ENCODE peak calls at places on chromosomes 3 and 15, in four cellular contexts. One of them, this sample, is unnamed.

GRCh38 chr3:9201278-9201677 is 48.2 kb downstream of the SRGAP3 start:
- DNase-seq in AG04449: no peak
- DNase-seq in AG10803: peak
- DNase-seq in DND-41: no peak
- DNase-seq in this sample: no peak

GRCh38 chr3:172848910-172849309 is 98.4 kb downstream of the ECT2 start:
- DNase-seq in DND-41: no peak
- DNase-seq in AG10803: peak
- DNase-seq in AG04449: peak
- DNase-seq in this sample: peak

GRCh38 chr15:68370768-68371151 is 61.2 kb downstream of the ITGA11 start:
- DNase-seq in AG10803: no peak
- DNase-seq in AG04449: no peak
- DNase-seq in DND-41: no peak
- DNase-seq in this sample: no peak

GRCh38 chr3:149019581-149019980 is 28.2 kb downstream of the GYG1 start:
- DNase-seq in DND-41: no peak
- DNase-seq in AG04449: no peak
- DNase-seq in AG10803: no peak
- DNase-seq in this sample: peak

GRCh38 chr15:48644827-48645557 is 517 bp downstream of the FBN1 start:
- DNase-seq in DND-41: peak
- DNase-seq in AG10803: no peak
- DNase-seq in AG04449: no peak
- DNase-seq in this sample: peak

GRCh38 chr15:86650084-86650483 is 570.4 kb downstream of the AGBL1 start:
- DNase-seq in AG04449: no peak
- DNase-seq in AG10803: no peak
- DNase-seq in DND-41: no peak
- DNase-seq in this sample: peak

GRCh38 chr15:64038878-64039277 is 7.4 kb downstream of the DAPK2 start:
- DNase-seq in AG04449: no peak
- DNase-seq in DND-41: no peak
- DNase-seq in AG10803: no peak
- DNase-seq in this sample: no peak

GRCh38 chr3:136078421-136079364 is 113.2 kb downstream of the PPP2R3A start:
- DNase-seq in AG04449: no peak
- DNase-seq in AG10803: peak
- DNase-seq in DND-41: no peak
- DNase-seq in this sample: peak

GRCh38 chr3:167406876-167407492 is 26.9 kb upstream of the ZBBX start:
- DNase-seq in AG10803: peak
- DNase-seq in DND-41: no peak
- DNase-seq in AG04449: no peak
- DNase-seq in this sample: peak

DNA sequence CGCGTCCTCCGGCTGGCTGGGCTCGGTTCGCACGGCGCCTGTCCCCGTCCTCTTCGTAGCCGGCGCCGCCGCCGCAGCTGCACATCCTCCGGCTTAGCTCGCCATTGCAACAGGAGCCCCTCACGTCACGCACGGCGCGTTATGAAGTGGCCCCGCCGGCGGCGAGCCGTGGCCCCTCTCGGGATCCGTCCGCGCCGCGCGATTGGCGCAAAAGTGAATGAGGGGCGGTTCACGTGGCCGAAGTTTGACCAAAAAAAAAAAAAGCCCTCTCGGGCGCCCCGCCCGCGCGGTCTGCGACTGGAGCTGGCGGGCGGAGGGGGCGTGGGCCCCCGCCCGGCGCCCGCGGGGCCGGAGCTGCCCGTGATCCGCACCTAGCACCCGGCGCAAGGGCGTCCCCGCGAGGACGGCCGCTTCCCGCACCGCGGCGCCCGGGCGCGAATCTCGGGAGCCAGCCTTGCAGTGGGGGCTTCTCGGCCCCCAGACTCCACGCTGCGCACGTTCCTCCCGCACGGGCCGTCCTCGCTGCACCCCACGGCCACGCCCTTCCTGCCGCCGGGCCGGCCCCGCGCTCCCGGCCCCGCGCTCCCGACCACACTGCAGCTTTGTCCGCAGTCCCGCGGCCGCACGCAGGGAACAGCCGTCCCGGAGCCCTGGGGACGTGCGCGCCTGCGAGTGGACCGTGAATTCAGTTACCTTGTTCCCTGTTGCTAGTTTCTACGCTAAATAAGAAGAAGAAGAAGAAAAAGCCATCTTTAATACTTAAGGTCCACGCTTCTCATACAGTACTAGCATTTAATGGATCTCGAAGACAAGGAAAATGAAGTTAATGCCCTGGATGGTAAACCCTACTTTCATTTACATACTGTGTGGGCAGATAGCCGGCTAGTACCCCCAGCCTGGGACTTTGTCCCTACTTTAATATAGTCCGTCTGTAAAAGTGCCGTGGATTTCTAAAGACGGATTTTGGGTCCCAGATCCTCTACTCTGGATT is at the start of gene CHSY1:
- DNase-seq in DND-41: peak
- DNase-seq in AG10803: peak
- DNase-seq in AG04449: peak
- DNase-seq in this sample: peak
- TF ChIP-seq CTCF in DND-41: peak
- TF ChIP-seq CTCF in AG10803: no peak
- TF ChIP-seq CTCF in AG04449: peak
- TF ChIP-seq CTCF in this sample: no peak

GRCh38 chr3:112550859-112551258 is 10.9 kb downstream of the ATG3 start:
- DNase-seq in AG10803: peak
- DNase-seq in AG04449: no peak
- DNase-seq in DND-41: no peak
- DNase-seq in this sample: no peak

GRCh38 chr3:112561085-112561692 is 573 bp downstream of the ATG3 start:
- DNase-seq in AG04449: peak
- DNase-seq in DND-41: peak
- DNase-seq in AG10803: peak
- DNase-seq in this sample: peak

GRCh38 chr3:112557980-112558379 is 3.8 kb downstream of the ATG3 start:
- DNase-seq in AG10803: no peak
- DNase-seq in DND-41: no peak
- DNase-seq in AG04449: no peak
- DNase-seq in this sample: no peak

GRCh38 chr3:112560330-112560729 is 1.4 kb downstream of the ATG3 start:
- DNase-seq in DND-41: no peak
- DNase-seq in AG10803: no peak
- DNase-seq in AG04449: no peak
- DNase-seq in this sample: no peak

GRCh38 chr3:112555535-112556170 is 6.1 kb downstream of the ATG3 start:
- DNase-seq in DND-41: no peak
- DNase-seq in AG10803: peak
- DNase-seq in AG04449: no peak
- DNase-seq in this sample: no peak
- H3K4me3 ChIP-seq in DND-41: no peak
- H3K4me3 ChIP-seq in AG10803: no peak
- H3K4me3 ChIP-seq in AG04449: no peak
- H3K4me3 ChIP-seq in this sample: no peak

GRCh38 chr3:80643421-80643820 is 875.6 kb upstream of the ROBO1 start:
- DNase-seq in AG04449: no peak
- DNase-seq in DND-41: no peak
- DNase-seq in AG10803: no peak
- DNase-seq in this sample: no peak
- TF ChIP-seq CTCF in AG04449: no peak
- TF ChIP-seq CTCF in DND-41: no peak
- TF ChIP-seq CTCF in AG10803: no peak
- TF ChIP-seq CTCF in this sample: no peak

GRCh38 chr3:193559100-193559499 is 4.4 kb upstream of the ATP13A4 start:
- DNase-seq in DND-41: no peak
- DNase-seq in AG10803: no peak
- DNase-seq in AG04449: no peak
- DNase-seq in this sample: peak

GRCh38 chr3:193554790-193555189 is at the start of gene ATP13A4:
- DNase-seq in DND-41: no peak
- DNase-seq in AG04449: no peak
- DNase-seq in AG10803: no peak
- DNase-seq in this sample: peak

GRCh38 chr3:193553606-193554005 is 1.1 kb downstream of the ATP13A4 start:
- DNase-seq in AG10803: no peak
- DNase-seq in DND-41: no peak
- DNase-seq in AG04449: no peak
- DNase-seq in this sample: no peak

GRCh38 chr3:193560091-193560490 is 5.4 kb upstream of the ATP13A4 start:
- DNase-seq in AG04449: no peak
- DNase-seq in AG10803: no peak
- DNase-seq in DND-41: no peak
- DNase-seq in this sample: no peak

GRCh38 chr3:193556841-193557240 is 2.1 kb upstream of the ATP13A4 start:
- DNase-seq in AG10803: no peak
- DNase-seq in DND-41: no peak
- DNase-seq in AG04449: no peak
- DNase-seq in this sample: no peak
- H3K4me3 ChIP-seq in AG10803: no peak
- H3K4me3 ChIP-seq in DND-41: no peak
- H3K4me3 ChIP-seq in AG04449: no peak
- H3K4me3 ChIP-seq in this sample: no peak

GRCh38 chr3:35862057-35862456 is 222.7 kb downstream of the ARPP21 start:
- DNase-seq in AG04449: no peak
- DNase-seq in AG10803: no peak
- DNase-seq in DND-41: no peak
- DNase-seq in this sample: no peak

GRCh38 chr3:35864871-35865270 is 225.5 kb downstream of the ARPP21 start:
- DNase-seq in AG10803: no peak
- DNase-seq in AG04449: no peak
- DNase-seq in DND-41: no peak
- DNase-seq in this sample: no peak

DNA sequence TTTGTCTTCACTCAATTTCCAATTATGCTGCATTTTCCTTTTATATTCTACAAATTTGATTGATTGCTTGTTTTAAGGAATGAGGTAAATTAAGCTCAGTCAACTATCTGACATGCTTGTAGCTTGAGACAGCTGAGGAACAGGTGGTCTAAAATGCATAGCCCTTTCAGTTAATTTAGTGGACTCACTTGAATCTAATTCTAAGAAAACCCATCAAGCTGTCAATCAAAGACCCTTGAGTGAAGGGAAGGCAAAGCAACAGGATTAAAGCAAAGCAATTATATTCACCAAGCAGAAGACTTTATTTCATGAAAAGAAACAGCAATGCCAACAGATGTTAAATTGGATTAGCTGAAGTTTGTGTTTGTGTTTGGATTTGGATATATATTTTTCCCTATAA is 228.5 kb downstream of the ARPP21 start:
- DNase-seq in DND-41: no peak
- DNase-seq in AG04449: no peak
- DNase-seq in AG10803: no peak
- DNase-seq in this sample: no peak
- TF ChIP-seq CTCF in DND-41: no peak
- TF ChIP-seq CTCF in AG04449: no peak
- TF ChIP-seq CTCF in AG10803: no peak
- TF ChIP-seq CTCF in this sample: no peak